ENCODE peak calls at places on chromosomes 7 and 10, in eight cellular contexts. D is right cardiac atrium, I is A549, N is cardiac muscle cell, W is H9, U is mammary epithelial cell, Z is body of pancreas, Q is astrocyte. J is an unnamed sample.

GRCh38 chr7:18845700-18846099 is 271.7 kb downstream of the TWIST1 start:
- DNase-seq in W (no peak), I (no peak), U (no peak), Q (no peak), N (no peak), Z (no peak), D (no peak), J (no peak)

GRCh38 chr10:70657036-70657435 is 15.3 kb upstream of the ADAMTS14 start:
- DNase-seq in N (no peak), U (no peak), Z (no peak), I (no peak), D (no peak), W (no peak), Q (peak; percentile 62), J (no peak)

GRCh38 chr10:24912214-24912613 is 40.2 kb downstream of the PRTFDC1 start:
- DNase-seq in I (no peak), W (no peak), Z (peak; percentile 22), D (no peak), Q (peak; percentile 29), U (peak; percentile 46), N (peak; percentile 73), J (no peak)

GRCh38 chr10:44981172-44982113 is 2.8 kb upstream of the DEPP1 start:
- DNase-seq in Z (peak; percentile 75), Q (peak; percentile 93), U (peak; percentile 88), I (peak; percentile 63), N (peak; percentile 89), D (peak; percentile 84), W (no peak), J (no peak)

GRCh38 chr10:3090914-3091313 is 23.6 kb downstream of the PFKP start:
- DNase-seq in N (peak; percentile 78), D (peak; percentile 75), W (no peak), Z (peak; percentile 65), Q (peak; percentile 75), I (peak; percentile 84), U (peak; percentile 78), J (peak; percentile 60)

GRCh38 chr10:90227786-90228185 is 526.4 kb downstream of the KIF20B start:
- DNase-seq in W (no peak), I (no peak), Z (no peak), N (no peak), Q (peak; percentile 84), D (no peak), U (peak; percentile 69), J (no peak)

GRCh38 chr10:104925232-104925851 is 284.3 kb downstream of the SORCS3 start:
- DNase-seq in D (no peak), U (peak; percentile 16), W (peak; percentile 54), I (peak; percentile 7), N (peak; percentile 15), Q (no peak), Z (peak; percentile 48), J (peak; percentile 16)

GRCh38 chr7:158811461-158811860 is 17.8 kb downstream of the ESYT2 start:
- DNase-seq in Q (peak; percentile 91), W (no peak), D (no peak), U (peak; percentile 84), N (peak; percentile 85), Z (peak; percentile 70), I (no peak), J (no peak)

GRCh38 chr7:21450876-21451275 is 23.0 kb downstream of the SP4 start:
- DNase-seq in I (no peak), U (no peak), N (no peak), W (no peak), D (no peak), Z (no peak), Q (no peak), J (no peak)

GRCh38 chr10:30103595-30104310 is 44.4 kb upstream of the JCAD start:
- DNase-seq in I (no peak), Z (no peak), U (no peak), D (no peak), Q (no peak), W (no peak), N (no peak), J (no peak)

GRCh38 chr7:77980087-77980713 is 181.6 kb downstream of the PHTF2 start:
- DNase-seq in U (no peak), D (no peak), I (no peak), Q (no peak), Z (no peak), N (no peak), W (no peak), J (no peak)

GRCh38 chr10:130167193-130167592 is 31.0 kb downstream of the GLRX3 start:
- DNase-seq in Z (no peak), D (no peak), Q (no peak), I (no peak), N (no peak), U (no peak), W (no peak), J (no peak)

DNA sequence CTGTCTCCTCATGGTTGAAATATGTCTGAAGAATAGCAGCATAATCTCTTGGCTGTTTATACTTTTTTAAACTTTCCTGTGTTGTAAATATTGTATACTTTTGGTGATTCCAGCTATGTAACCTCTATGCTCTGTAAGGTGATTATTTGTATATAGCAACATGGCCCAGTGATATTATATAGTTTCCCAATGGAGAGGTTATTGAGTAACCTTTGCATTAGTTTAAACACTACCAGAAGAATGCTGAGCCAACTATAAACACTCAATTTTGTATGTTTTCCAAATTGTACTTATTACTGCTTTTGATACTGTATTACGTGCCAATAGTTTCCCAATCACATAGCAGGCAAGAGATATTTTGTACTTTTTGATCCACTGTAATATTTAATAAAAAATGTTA is 172.1 kb downstream of the RTKN2 start:
- DNase-seq in I (no peak), Q (no peak), U (no peak), N (no peak), Z (no peak), W (no peak), D (no peak), J (no peak)
- H3K4me1 ChIP-seq in I (peaks cover 47% of the 10 kb centered on the region), Q (peaks cover 43% of the 10 kb centered on the region), U (peaks cover 28% of the 10 kb centered on the region), N (no peaks in the 10 kb centered on the region), Z (peaks cover 32% of the 10 kb centered on the region), W (no peaks in the 10 kb centered on the region), D (peaks cover 8% of the 10 kb centered on the region), J (peaks cover 55% of the 10 kb centered on the region)

DNA sequence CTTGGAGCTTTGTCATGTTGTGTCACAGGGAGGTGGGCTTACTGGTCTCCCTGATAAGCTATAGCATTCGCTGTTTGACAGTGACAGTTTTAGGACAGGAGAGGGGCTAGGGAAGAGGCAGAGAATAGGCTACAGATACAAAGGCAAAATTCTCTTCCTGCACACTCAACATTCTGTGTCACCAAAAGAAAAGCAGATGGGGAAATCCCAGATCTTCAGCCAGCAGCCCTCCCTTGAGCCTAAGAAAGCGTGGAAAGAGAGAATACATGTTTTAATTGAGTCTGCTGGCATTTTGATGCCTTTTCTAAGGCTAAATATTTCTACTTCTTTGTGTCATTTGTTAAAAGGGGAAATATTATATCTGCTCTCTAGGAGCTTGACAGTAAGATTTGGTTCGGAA is 247.0 kb downstream of the TRIL start:
- DNase-seq in W (no peak), Q (no peak), I (no peak), Z (no peak), D (no peak), U (no peak), N (no peak), J (no peak)
- H3K4me1 ChIP-seq in W (no peaks in the 10 kb centered on the region), Q (peaks cover 15% of the 10 kb centered on the region), I (no peaks in the 10 kb centered on the region), Z (peaks cover 4% of the 10 kb centered on the region), D (no peaks in the 10 kb centered on the region), U (no peaks in the 10 kb centered on the region), N (peaks cover 16% of the 10 kb centered on the region), J (peaks cover 19% of the 10 kb centered on the region)

GRCh38 chr7:52501696-52502095 is 533.7 kb upstream of the POM121L12 start:
- DNase-seq in U (no peak), W (no peak), Q (no peak), Z (no peak), I (no peak), N (no peak), D (no peak), J (no peak)

GRCh38 chr7:52506325-52506724 is 529.1 kb upstream of the POM121L12 start:
- DNase-seq in D (no peak), W (no peak), Q (no peak), I (no peak), Z (no peak), U (no peak), N (no peak), J (no peak)

GRCh38 chr7:52502281-52502680 is 533.2 kb upstream of the POM121L12 start:
- DNase-seq in Z (no peak), N (no peak), I (no peak), D (no peak), W (no peak), Q (no peak), U (no peak), J (no peak)

GRCh38 chr7:52507546-52507945 is 527.9 kb upstream of the POM121L12 start:
- DNase-seq in D (no peak), Q (no peak), U (no peak), Z (no peak), N (no peak), W (no peak), I (no peak), J (no peak)

DNA sequence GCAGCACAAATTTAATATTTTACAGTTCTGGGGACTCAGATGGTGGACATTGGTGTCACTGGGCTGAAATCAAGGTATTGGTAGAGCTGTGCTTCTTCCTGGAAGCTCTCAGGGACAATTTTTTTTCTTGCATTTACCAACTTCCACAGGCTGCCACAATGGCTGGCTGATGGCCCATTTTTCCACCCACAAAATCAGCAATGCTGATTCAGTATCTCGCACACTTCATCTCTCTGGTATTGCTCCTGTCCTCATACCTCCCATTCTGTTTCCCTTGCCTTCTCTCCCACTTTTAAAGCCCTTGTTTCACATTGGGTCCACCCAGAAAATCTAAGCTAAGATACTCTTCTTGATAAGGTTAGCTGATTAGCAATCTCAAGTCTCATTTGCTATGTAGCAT is 530.9 kb upstream of the POM121L12 start:
- DNase-seq in I (no peak), Q (peak; percentile 4), U (no peak), W (no peak), D (no peak), Z (no peak), N (no peak), J (no peak)
- H3K4me1 ChIP-seq in I (no peaks in the 10 kb centered on the region), Q (no peaks in the 10 kb centered on the region), U (peaks cover 8% of the 10 kb centered on the region), W (no peaks in the 10 kb centered on the region), D (no peaks in the 10 kb centered on the region), Z (no peaks in the 10 kb centered on the region), N (no peaks in the 10 kb centered on the region), J (no peaks in the 10 kb centered on the region)

GRCh38 chr10:79106651-79107050 is 37.9 kb downstream of the ZMIZ1 start:
- DNase-seq in W (no peak), Q (no peak), D (no peak), U (no peak), N (no peak), I (no peak), Z (no peak), J (no peak)

GRCh38 chr10:79104264-79104954 is 35.6 kb downstream of the ZMIZ1 start:
- DNase-seq in Q (peak; percentile 70), Z (peak; percentile 64), U (no peak), I (no peak), W (no peak), D (peak; percentile 90), N (peak; percentile 72), J (peak; percentile 64)

GRCh38 chr10:79105818-79106217 is 37.1 kb downstream of the ZMIZ1 start:
- DNase-seq in N (no peak), Q (no peak), I (no peak), W (no peak), U (no peak), D (no peak), Z (no peak), J (no peak)

GRCh38 chr10:79105164-79105739 is 36.5 kb downstream of the ZMIZ1 start:
- DNase-seq in Z (no peak), U (no peak), D (no peak), I (no peak), W (no peak), N (no peak), Q (no peak), J (no peak)

GRCh38 chr10:79106251-79106650 is 37.5 kb downstream of the ZMIZ1 start:
- DNase-seq in U (no peak), Z (no peak), I (no peak), N (no peak), D (no peak), Q (no peak), W (no peak), J (no peak)
- H3K4me1 ChIP-seq in U (peaks cover 43% of the 10 kb centered on the region), Z (peaks cover 79% of the 10 kb centered on the region), I (peaks cover 100% of the 10 kb centered on the region), N (peaks cover 41% of the 10 kb centered on the region), D (peaks cover 52% of the 10 kb centered on the region), Q (peaks cover 53% of the 10 kb centered on the region), W (peaks cover 11% of the 10 kb centered on the region), J (peaks cover 100% of the 10 kb centered on the region)

J was measured in left ventricle myocardium inferior.